ENCODE peak calls at places on chromosomes 2 and 18, in ten cellular contexts. O, S, A, I, Z, X, Q, Y, U and K are unnamed samples.

GRCh38 chr2:84781942-84782716 is 98.8 kb downstream of the TRABD2A start:
- DNase-seq in O (peak), S (no peak), A (no peak), I (no peak), Z (peak), X (no peak), Q (no peak), Y (peak), U (no peak), K (no peak)

GRCh38 chr2:165105911-165106310 is 97.9 kb downstream of the SCN3A start:
- DNase-seq in O (no peak), S (no peak), A (no peak), I (no peak), Z (no peak), X (no peak), Q (no peak), Y (peak), U (no peak), K (no peak)

GRCh38 chr2:220814441-220814840 is 757.7 kb downstream of the EPHA4 start:
- DNase-seq in O (no peak), S (no peak), A (no peak), I (no peak), Z (no peak), X (no peak), Q (no peak), Y (no peak), U (no peak), K (no peak)

GRCh38 chr18:6219116-6219717 is 195.5 kb downstream of the L3MBTL4 start:
- DNase-seq in O (peak), S (peak), A (peak), I (no peak), Z (peak), X (peak), Q (no peak), Y (peak), U (no peak), K (peak)

GRCh38 chr2:216692636-216693413 is 2.5 kb downstream of the IGFBP5 start:
- DNase-seq in O (peak), S (peak), A (peak), I (peak), Z (peak), X (peak), Q (no peak), Y (peak), U (peak), K (no peak)

GRCh38 chr2:158325782-158326335 is 130.7 kb downstream of the CCDC148 start:
- DNase-seq in O (no peak), S (no peak), A (peak), I (no peak), Z (no peak), X (no peak), Q (no peak), Y (no peak), U (no peak), K (no peak)

GRCh38 chr2:108367776-108368175 is 10.0 kb upstream of the SULT1C4 start:
- DNase-seq in O (no peak), S (no peak), A (no peak), I (no peak), Z (no peak), X (no peak), Q (no peak), Y (no peak), U (no peak), K (no peak)

GRCh38 chr2:113169002-113169530 is 4.7 kb upstream of the PSD4 start:
- DNase-seq in O (no peak), S (no peak), A (no peak), I (no peak), Z (no peak), X (no peak), Q (no peak), Y (no peak), U (no peak), K (no peak)

GRCh38 chr2:63055510-63056308 is 5.1 kb downstream of the OTX1 start:
- DNase-seq in O (peak), S (no peak), A (peak), I (no peak), Z (peak), X (no peak), Q (no peak), Y (no peak), U (no peak), K (no peak)

GRCh38 chr2:96927420-96928171 is 57.7 kb upstream of the SEMA4C start:
- DNase-seq in O (no peak), S (peak), A (no peak), I (no peak), Z (peak), X (no peak), Q (no peak), Y (peak), U (peak), K (no peak)

GRCh38 chr18:50194623-50195532 is at the start of gene MYO5B:
- DNase-seq in O (peak), S (no peak), A (peak), I (no peak), Z (peak), X (peak), Q (no peak), Y (no peak), U (peak), K (no peak)

GRCh38 chr2:193900292-193900691 is 1705.6 kb upstream of the TMEFF2 start:
- DNase-seq in O (no peak), S (no peak), A (no peak), I (no peak), Z (no peak), X (no peak), Q (no peak), Y (no peak), U (no peak), K (no peak)

GRCh38 chr18:49015886-49016647 is 65.3 kb upstream of the SMAD7 start:
- DNase-seq in O (no peak), S (no peak), A (no peak), I (no peak), Z (no peak), X (no peak), Q (no peak), Y (no peak), U (no peak), K (no peak)

GRCh38 chr2:168432565-168433186 is 23.4 kb upstream of the CERS6 start:
- DNase-seq in O (no peak), S (no peak), A (no peak), I (no peak), Z (no peak), X (no peak), Q (no peak), Y (no peak), U (no peak), K (no peak)

DNA sequence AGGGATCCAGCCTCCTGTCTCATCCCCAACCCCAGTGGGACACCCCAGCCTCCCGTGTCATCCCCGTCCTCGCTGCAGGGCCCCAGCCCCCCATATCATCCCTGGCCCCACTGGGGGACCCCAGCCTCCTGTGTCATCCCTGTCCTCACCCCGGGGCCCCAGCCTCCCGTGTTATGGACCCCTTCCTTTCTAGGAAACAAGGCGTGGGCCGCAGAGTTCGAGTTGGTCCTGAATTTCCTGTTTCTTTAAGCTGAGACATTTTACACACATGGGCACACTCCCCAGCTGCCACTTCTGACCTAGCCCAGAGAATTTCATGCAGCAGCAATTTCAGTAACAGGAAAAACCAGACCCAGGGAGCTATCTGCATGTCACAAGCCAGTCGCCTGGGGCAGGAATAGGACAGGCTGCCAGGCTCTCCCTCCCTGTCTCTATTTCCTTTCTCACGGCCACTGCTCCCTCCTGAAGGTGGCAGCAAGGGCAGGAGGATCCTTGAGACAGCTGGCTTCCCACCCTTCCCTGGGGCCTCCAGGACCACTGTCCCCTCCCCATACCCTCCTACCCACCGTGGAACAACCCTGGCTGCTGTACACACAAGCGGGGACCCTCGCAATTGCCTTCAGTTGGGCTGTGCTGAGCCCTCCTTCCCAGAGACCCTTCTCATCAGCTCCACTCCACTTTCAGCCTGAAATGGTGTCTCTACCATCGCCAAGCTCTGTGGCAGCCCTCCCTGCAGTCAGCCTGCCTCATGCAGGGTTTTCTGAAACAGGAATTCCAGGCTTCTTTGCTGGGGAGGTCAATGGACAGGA is 141.9 kb upstream of the ID2 start:
- DNase-seq in O (peak), S (no peak), A (no peak), I (no peak), Z (no peak), X (no peak), Q (no peak), Y (no peak), U (peak), K (no peak)
- TF ChIP-seq CTCF in O (no peak), S (no peak), A (no peak), I (no peak), Z (no peak), X (no peak), Q (no peak), Y (no peak), U (peak), K (no peak)

GRCh38 chr2:224645722-224646121 is 60.6 kb upstream of the CUL3 start:
- DNase-seq in O (peak), S (no peak), A (no peak), I (no peak), Z (no peak), X (no peak), Q (no peak), Y (no peak), U (no peak), K (no peak)

GRCh38 chr2:224646242-224646846 is 61.2 kb upstream of the CUL3 start:
- DNase-seq in O (peak), S (no peak), A (peak), I (no peak), Z (peak), X (no peak), Q (no peak), Y (peak), U (no peak), K (no peak)

GRCh38 chr2:224655006-224655537 is 61.1 kb downstream of the CCDC195 start:
- DNase-seq in O (no peak), S (no peak), A (no peak), I (no peak), Z (no peak), X (no peak), Q (no peak), Y (no peak), U (no peak), K (no peak)

DNA sequence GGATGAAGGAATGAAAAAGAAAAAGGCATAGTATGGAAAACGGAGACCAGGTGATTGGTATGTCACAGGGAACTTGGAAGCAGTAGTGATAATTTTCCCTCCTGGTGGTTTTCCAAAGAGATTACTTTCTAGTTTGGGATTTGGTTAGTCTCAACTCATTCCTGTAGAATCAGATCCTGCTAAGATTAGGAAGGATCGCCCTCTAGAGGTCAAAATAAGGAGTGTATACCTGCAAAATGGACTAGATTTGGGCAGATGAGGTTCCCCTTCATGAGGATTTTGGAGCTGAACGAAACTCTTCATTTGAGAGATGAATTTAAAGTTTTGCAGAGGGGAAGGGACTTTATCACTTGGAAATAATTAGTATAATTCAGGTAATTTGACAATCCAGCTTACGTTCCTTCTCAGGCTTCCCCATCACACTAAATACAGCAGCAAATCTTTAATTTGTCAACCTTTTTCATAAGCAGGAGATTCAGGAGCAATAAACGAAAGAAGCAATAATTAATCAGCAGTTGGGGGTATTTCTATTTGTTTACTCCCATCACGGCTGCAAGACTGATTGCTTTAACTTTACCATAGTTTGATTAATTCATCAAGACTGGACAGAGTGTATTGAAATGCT is 65.2 kb downstream of the CCDC195 start:
- DNase-seq in O (peak), S (peak), A (peak), I (no peak), Z (peak), X (peak), Q (peak), Y (peak), U (no peak), K (peak)
- TF ChIP-seq CTCF in O (peak), S (peak), A (peak), I (peak), Z (peak), X (peak), Q (peak), Y (peak), U (peak), K (peak)

GRCh38 chr18:72541871-72542690 is 2.1 kb downstream of the CBLN2 start:
- DNase-seq in O (peak), S (no peak), A (peak), I (no peak), Z (peak), X (no peak), Q (no peak), Y (no peak), U (no peak), K (no peak)
- TF ChIP-seq CTCF in O (no peak), S (no peak), A (no peak), I (no peak), Z (no peak), X (no peak), Q (no peak), Y (no peak), U (no peak), K (no peak)

DNA sequence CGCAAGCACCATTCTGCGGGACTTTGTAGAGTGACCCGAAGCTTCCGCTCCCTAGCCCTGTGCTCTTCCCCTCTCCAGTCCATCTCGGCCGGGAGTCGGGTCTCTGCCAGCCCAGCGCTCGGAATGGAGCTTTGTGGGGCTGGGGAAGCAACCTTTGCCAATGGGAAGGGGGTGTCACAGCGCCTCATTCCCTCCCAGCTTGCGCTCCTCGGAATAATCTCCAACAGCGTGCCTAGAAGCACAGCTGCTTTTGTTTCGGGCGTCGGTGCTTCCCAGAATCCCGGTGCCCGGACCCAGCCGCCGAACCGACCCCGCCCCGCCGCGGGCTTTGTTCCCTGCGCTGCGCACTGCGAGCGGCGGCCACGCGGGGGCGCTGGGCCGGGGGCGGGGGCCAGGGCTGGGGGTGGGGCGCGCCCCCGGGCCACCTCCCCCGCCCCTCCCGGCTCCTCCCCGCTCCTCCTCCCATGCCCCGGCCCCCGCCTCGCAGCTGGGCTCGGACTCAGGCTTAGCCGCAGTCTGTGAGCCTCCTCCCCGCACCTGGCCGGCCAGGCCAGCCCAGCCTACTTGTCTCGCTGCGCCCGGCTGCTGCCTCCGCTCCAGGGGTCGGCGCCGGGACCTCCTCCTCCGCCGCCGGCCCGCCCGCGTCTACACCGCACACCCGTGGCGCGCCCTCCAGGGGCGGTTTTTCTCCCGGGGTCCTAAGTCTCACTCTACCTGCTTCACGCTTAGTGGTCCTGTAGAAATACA is 77.7 kb upstream of the SMAD2 start:
- DNase-seq in O (peak), S (no peak), A (peak), I (peak), Z (peak), X (peak), Q (no peak), Y (peak), U (peak), K (no peak)
- TF ChIP-seq CTCF in O (no peak), S (peak), A (peak), I (no peak), Z (no peak), X (peak), Q (peak), Y (no peak), U (peak), K (peak)

DNA sequence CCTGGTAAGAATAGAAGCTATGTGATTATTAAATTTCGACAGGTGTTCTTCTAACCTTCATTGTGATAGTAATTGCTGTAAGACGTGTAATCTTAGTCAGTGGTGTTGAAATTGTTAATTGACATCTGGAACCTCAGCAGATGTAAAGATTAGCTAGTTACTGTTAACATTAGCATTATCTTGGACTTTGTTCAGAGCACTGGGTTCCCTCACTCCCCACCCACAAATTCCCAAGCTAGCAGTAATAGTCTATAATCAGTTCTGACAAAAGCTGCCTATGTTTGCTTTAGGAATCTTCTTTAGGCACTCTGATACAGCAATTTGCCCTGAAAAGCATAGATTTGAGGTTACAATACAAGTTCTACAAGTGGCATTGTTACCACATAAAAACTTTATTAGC is 233.7 kb downstream of the EN1 start:
- DNase-seq in O (no peak), S (no peak), A (no peak), I (no peak), Z (no peak), X (no peak), Q (no peak), Y (no peak), U (no peak), K (no peak)
- TF ChIP-seq CTCF in O (no peak), S (no peak), A (no peak), I (no peak), Z (no peak), X (no peak), Q (no peak), Y (no peak), U (no peak), K (no peak)

DNA sequence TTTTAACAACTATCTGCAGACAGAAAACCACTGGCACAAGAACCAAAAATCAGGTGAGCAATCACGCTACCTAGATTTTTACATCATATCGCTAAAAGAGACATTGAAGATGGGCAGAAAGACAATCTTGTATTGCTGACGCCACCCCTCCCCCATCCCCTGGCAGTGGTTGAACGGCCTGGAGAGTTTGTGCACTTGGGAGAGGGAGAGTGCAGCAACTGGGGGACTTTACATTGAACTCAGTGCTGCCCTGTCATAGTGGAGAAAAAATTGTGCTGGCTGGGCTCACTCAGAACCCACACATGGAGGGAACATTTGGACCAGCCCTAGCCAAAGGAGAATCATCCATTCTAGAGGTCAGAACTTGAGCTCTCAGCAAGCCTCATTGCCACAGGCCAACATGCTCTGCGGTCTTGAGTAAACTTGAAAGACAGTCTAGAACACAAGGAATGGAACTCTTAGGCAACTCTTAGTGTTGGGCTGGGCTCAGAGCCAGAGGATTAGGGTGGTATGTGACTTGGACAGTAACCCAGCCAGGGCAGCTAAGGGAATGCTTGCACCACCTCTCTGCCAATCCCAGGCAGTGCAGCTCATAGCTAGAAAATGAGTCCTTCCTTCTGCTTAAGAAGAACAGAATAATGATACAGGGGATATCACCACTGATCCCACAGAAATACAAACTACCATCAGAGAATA is 220.0 kb upstream of the CYP26B1 start:
- DNase-seq in O (peak), S (peak), A (peak), I (no peak), Z (peak), X (peak), Q (peak), Y (peak), U (peak), K (peak)
- TF ChIP-seq CTCF in O (peak), S (peak), A (peak), I (no peak), Z (peak), X (peak), Q (peak), Y (peak), U (peak), K (peak)

GRCh38 chr2:163133602-163134001 is 295.0 kb upstream of the KCNH7 start:
- DNase-seq in O (no peak), S (no peak), A (peak), I (no peak), Z (no peak), X (no peak), Q (no peak), Y (no peak), U (no peak), K (no peak)

DNA sequence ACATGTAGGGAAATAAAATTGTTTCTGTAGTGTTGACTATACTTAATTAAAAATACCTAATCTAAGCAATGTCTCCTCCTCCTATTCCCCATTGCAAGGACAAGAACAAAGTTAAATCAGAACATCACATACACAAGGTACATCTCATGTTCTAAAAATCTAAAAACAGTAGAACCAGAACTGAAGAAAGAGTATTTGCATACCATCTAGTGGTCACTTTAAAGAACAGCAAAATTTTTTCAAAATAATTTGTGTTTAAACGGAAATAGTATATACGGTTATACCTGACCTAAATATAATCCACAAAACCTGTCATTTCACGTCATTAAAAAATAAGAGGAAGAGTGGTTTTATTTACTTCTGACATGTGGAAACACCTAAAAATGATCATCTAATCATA is 294.3 kb upstream of the KCNH7 start:
- DNase-seq in O (peak), S (peak), A (peak), I (no peak), Z (peak), X (no peak), Q (no peak), Y (peak), U (no peak), K (no peak)
- TF ChIP-seq CTCF in O (peak), S (peak), A (peak), I (peak), Z (peak), X (peak), Q (peak), Y (peak), U (peak), K (peak)

GRCh38 chr18:36412778-36413177 is 115.3 kb downstream of the FHOD3 start:
- DNase-seq in O (peak), S (no peak), A (peak), I (no peak), Z (peak), X (no peak), Q (no peak), Y (peak), U (no peak), K (no peak)
- TF ChIP-seq CTCF in O (peak), S (peak), A (peak), I (no peak), Z (peak), X (peak), Q (peak), Y (peak), U (peak), K (peak)

GRCh38 chr2:16952805-16953204 is 287.2 kb upstream of the CYRIA start:
- DNase-seq in O (no peak), S (no peak), A (no peak), I (no peak), Z (no peak), X (no peak), Q (no peak), Y (no peak), U (no peak), K (no peak)
- TF ChIP-seq CTCF in O (no peak), S (no peak), A (no peak), I (no peak), Z (no peak), X (no peak), Q (no peak), Y (no peak), U (no peak), K (no peak)